ENCODE peak calls at places on chromosome 21, in eight cellular contexts. K, A, C, D, Z, N, R and I are unnamed samples.

GRCh38 chr21:45631540-45631939 is 12.0 kb upstream of the PCBP3 start:
- DNase-seq in K (no peak), A (no peak), C (no peak), D (no peak), Z (no peak), N (no peak), R (no peak), I (no peak)

GRCh38 chr21:38267136-38267535 is 10.3 kb downstream of the KCNJ15 start:
- DNase-seq in K (no peak), A (no peak), C (no peak), D (no peak), Z (no peak), N (no peak), R (no peak), I (peak)

GRCh38 chr21:33964706-33965325 is 49.2 kb upstream of the ATP5PO start:
- DNase-seq in K (peak), A (no peak), C (no peak), D (no peak), Z (no peak), N (no peak), R (no peak), I (peak)

GRCh38 chr21:33651965-33652680 is 9.8 kb downstream of the ITSN1 start:
- DNase-seq in K (no peak), A (no peak), C (no peak), D (no peak), Z (no peak), N (no peak), R (no peak), I (no peak)

GRCh38 chr21:35051287-35051818 is 2.3 kb upstream of the RUNX1 start:
- DNase-seq in K (peak), A (no peak), C (peak), D (peak), Z (peak), N (peak), R (peak), I (peak)

GRCh38 chr21:42411197-42411869 is 7.6 kb downstream of the UBASH3A start:
- DNase-seq in K (no peak), A (no peak), C (no peak), D (no peak), Z (peak), N (no peak), R (no peak), I (no peak)

GRCh38 chr21:44093761-44094160 is 13.4 kb upstream of the PWP2 start:
- DNase-seq in K (no peak), A (no peak), C (peak), D (peak), Z (peak), N (peak), R (no peak), I (no peak)

GRCh38 chr21:42495765-42496119 is 282 bp downstream of the RSPH1 start:
- DNase-seq in K (peak), A (no peak), C (no peak), D (no peak), Z (no peak), N (no peak), R (no peak), I (peak)

GRCh38 chr21:34801519-34802132 is 132.8 kb downstream of the CLIC6 start:
- DNase-seq in K (no peak), A (no peak), C (no peak), D (no peak), Z (no peak), N (no peak), R (no peak), I (peak)

GRCh38 chr21:46180778-46181391 is 3.4 kb downstream of the SPATC1L start:
- DNase-seq in K (no peak), A (no peak), C (no peak), D (peak), Z (no peak), N (no peak), R (no peak), I (no peak)

GRCh38 chr21:37166733-37167132 is 93.7 kb downstream of the TTC3 start:
- DNase-seq in K (no peak), A (no peak), C (no peak), D (no peak), Z (no peak), N (no peak), R (no peak), I (no peak)

GRCh38 chr21:45016491-45017375 is 57.6 kb upstream of the ADARB1 start:
- DNase-seq in K (no peak), A (no peak), C (no peak), D (peak), Z (peak), N (no peak), R (peak), I (no peak)

GRCh38 chr21:38988211-38989096 is 182.7 kb downstream of the ETS2 start:
- DNase-seq in K (no peak), A (no peak), C (no peak), D (no peak), Z (no peak), N (no peak), R (no peak), I (no peak)

GRCh38 chr21:29829514-29830255 is 110.1 kb downstream of the GRIK1 start:
- DNase-seq in K (no peak), A (no peak), C (no peak), D (no peak), Z (no peak), N (no peak), R (no peak), I (peak)

GRCh38 chr21:46119565-46120271 is 21.8 kb downstream of the COL6A2 start:
- DNase-seq in K (no peak), A (no peak), C (no peak), D (peak), Z (peak), N (no peak), R (peak), I (peak)

GRCh38 chr21:14686466-14687276 is 140.6 kb upstream of the SAMSN1 start:
- DNase-seq in K (no peak), A (no peak), C (no peak), D (no peak), Z (no peak), N (no peak), R (no peak), I (no peak)

GRCh38 chr21:46226146-46226545 is 2.4 kb downstream of the LSS start:
- DNase-seq in K (peak), A (no peak), C (no peak), D (no peak), Z (peak), N (no peak), R (no peak), I (peak)

GRCh38 chr21:25199944-25200343 is 407.3 kb downstream of the MRPL39 start:
- DNase-seq in K (no peak), A (no peak), C (no peak), D (no peak), Z (no peak), N (no peak), R (no peak), I (no peak)
- H3K4me3 ChIP-seq in K (no peak), A (no peak), C (no peak), D (no peak), Z (no peak), N (no peak), R (no peak), I (no peak)

DNA sequence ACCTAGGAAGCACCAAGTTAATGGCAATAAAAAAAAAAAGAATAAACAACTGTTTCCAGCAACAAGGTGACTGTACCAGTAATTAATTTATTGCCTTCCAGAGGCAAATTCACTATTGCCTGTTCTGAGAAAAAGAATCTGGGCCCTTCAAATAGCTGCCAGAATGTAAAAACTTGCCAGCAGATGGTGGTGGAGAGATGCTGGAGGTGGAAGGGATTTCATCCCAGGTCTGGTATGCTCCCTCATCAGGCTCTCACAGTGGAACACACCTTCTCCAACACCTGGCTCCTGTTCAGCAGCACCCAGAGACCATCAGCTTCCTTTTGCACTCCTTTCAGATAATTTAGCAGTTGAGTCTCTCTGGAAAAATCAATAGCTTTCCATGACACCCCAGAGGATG is 792.9 kb upstream of the ADAMTS5 start:
- DNase-seq in K (no peak), A (no peak), C (no peak), D (no peak), Z (no peak), N (no peak), R (no peak), I (no peak)
- TF ChIP-seq CTCF in K (no peak), A (peak), C (no peak), D (no peak), Z (peak), N (no peak), R (no peak), I (peak)

DNA sequence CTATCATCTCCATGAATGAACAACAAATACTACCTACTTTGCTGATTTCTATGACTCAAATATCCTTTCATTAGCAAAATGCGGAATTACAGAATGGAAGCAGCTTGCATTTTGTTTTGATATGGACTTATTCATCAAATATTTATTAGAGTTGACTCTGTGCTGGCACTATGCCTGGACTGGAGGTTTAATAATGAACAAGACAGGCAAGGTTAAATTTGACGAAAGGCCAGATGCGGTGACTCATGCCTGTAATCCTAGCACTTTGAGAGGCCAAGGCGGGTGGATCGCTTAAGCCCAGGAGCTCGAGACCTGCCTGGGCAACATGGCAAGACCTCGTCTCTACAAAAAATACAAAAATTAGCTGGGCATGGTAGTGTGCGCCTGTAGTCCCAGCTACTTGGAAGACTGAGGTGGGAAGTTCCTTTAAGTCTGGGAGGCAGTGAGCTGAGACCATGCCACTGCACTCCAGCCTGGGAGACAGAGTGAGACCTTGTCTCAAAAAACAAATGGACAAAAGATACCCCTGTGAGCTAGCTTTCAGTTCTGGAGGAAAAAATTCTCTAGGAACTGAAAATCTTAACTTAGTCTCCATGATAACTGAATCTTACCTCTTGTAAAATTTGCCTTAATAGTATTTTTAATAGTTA is 29.3 kb upstream of the SOD1 start:
- DNase-seq in K (peak), A (peak), C (peak), D (no peak), Z (no peak), N (no peak), R (no peak), I (peak)
- H3K4me3 ChIP-seq in K (no peak), A (no peak), C (no peak), D (no peak), Z (no peak), N (no peak), R (no peak), I (no peak)

GRCh38 chr21:25573409-25574206 is 33.7 kb downstream of the MRPL39 start:
- DNase-seq in K (peak), A (peak), C (no peak), D (no peak), Z (no peak), N (no peak), R (no peak), I (peak)
- TF ChIP-seq CTCF in K (no peak), A (no peak), C (no peak), D (no peak), Z (no peak), N (no peak), R (no peak), I (no peak)

GRCh38 chr21:36072453-36073167 is 2.8 kb downstream of the CBR1 start:
- DNase-seq in K (no peak), A (no peak), C (no peak), D (no peak), Z (no peak), N (no peak), R (no peak), I (no peak)

GRCh38 chr21:36073181-36073580 is 3.4 kb downstream of the CBR1 start:
- DNase-seq in K (no peak), A (no peak), C (no peak), D (no peak), Z (no peak), N (no peak), R (no peak), I (no peak)

GRCh38 chr21:36069713-36070573 is at the start of gene CBR1:
- DNase-seq in K (peak), A (peak), C (peak), D (peak), Z (peak), N (peak), R (peak), I (peak)

GRCh38 chr21:36068748-36069398 is 951 bp upstream of the CBR1 start:
- DNase-seq in K (no peak), A (no peak), C (no peak), D (no peak), Z (no peak), N (no peak), R (no peak), I (no peak)

GRCh38 chr21:36070999-36071398 is 1.2 kb downstream of the CBR1 start:
- DNase-seq in K (no peak), A (no peak), C (no peak), D (no peak), Z (no peak), N (no peak), R (no peak), I (no peak)
- H3K4me3 ChIP-seq in K (no peak), A (peak), C (no peak), D (no peak), Z (peak), N (peak), R (peak), I (peak)